ENCODE peak calls at places on chromosomes 16 and 17, in ten cellular contexts. V is hepatic stellate cell; Z is ACHN; K is T-helper 1 cell; U is germinal center; M is stimulated activated CD4-positive, alpha-beta T cell treated with anti-CD3 and anti-CD28 coated beads, Interleukin-15, amount 100 ng/mL, for 24 hours; G is body of pancreas; C is activated T-helper 1 cell treated with Interleukin-2 at 50 U/mL for 16 hours; I is endothelial cell of umbilical vein; B is Right ventricle myocardium superior. P is an unnamed sample.

GRCh38 chr16:4003576-4003975 is 112.7 kb downstream of the ADCY9 start:
- DNase-seq in V (no peak), Z (no peak), K (no peak), U (no peak), M (no peak), G (no peak), C (no peak), I (no peak), B (peak), P (no peak)

GRCh38 chr16:69417537-69418199 is 6.8 kb upstream of the CYB5B start:
- DNase-seq in V (no peak), Z (peak), K (no peak), U (no peak), M (no peak), G (no peak), C (no peak), I (peak), B (no peak), P (no peak)

GRCh38 chr17:57751971-57752905 is 7.1 kb upstream of the CCDC182 start:
- DNase-seq in V (no peak), Z (no peak), K (no peak), U (no peak), M (no peak), G (no peak), C (no peak), I (no peak), B (no peak), P (no peak)

GRCh38 chr16:67459066-67459857 is 21.7 kb downstream of the ATP6V0D1 start:
- DNase-seq in V (peak), Z (no peak), K (no peak), U (no peak), M (no peak), G (peak), C (no peak), I (peak), B (peak), P (no peak)

GRCh38 chr16:68300736-68301459 is 9.8 kb downstream of the SLC7A6OS start:
- DNase-seq in V (no peak), Z (no peak), K (no peak), U (no peak), M (no peak), G (no peak), C (no peak), I (no peak), B (no peak), P (no peak)

GRCh38 chr17:15945493-15946209 is 721 bp downstream of the ADORA2B start:
- DNase-seq in V (no peak), Z (no peak), K (no peak), U (no peak), M (peak), G (no peak), C (no peak), I (no peak), B (no peak), P (no peak)

GRCh38 chr16:57723170-57723569 is 12.4 kb upstream of the KATNB1 start:
- DNase-seq in V (no peak), Z (peak), K (no peak), U (no peak), M (no peak), G (no peak), C (no peak), I (peak), B (no peak), P (no peak)

GRCh38 chr17:48592592-48592991 is 987 bp downstream of the HOXB5 start:
- DNase-seq in V (no peak), Z (no peak), K (no peak), U (no peak), M (peak), G (no peak), C (no peak), I (no peak), B (no peak), P (no peak)

GRCh38 chr17:18949566-18949965 is 2.4 kb upstream of the SLC5A10 start:
- DNase-seq in V (no peak), Z (no peak), K (no peak), U (no peak), M (no peak), G (no peak), C (no peak), I (no peak), B (no peak), P (no peak)

GRCh38 chr16:54397190-54397835 is 110.7 kb upstream of the IRX3 start:
- DNase-seq in V (no peak), Z (no peak), K (no peak), U (no peak), M (no peak), G (no peak), C (no peak), I (no peak), B (no peak), P (no peak)

GRCh38 chr17:47692895-47693666 is 880 bp upstream of the TBKBP1 start:
- DNase-seq in V (no peak), Z (no peak), K (no peak), U (no peak), M (no peak), G (peak), C (no peak), I (peak), B (no peak), P (no peak)

GRCh38 chr17:36850794-36851193 is 86.5 kb upstream of the LHX1 start:
- DNase-seq in V (peak), Z (peak), K (peak), U (no peak), M (peak), G (no peak), C (no peak), I (peak), B (no peak), P (no peak)

GRCh38 chr17:2053380-2054261 is 1.3 kb upstream of the HIC1 start:
- DNase-seq in V (peak), Z (peak), K (peak), U (peak), M (peak), G (peak), C (peak), I (peak), B (peak), P (peak)

GRCh38 chr17:38748329-38749221 is at the start of gene PCGF2:
- DNase-seq in V (peak), Z (peak), K (no peak), U (no peak), M (peak), G (peak), C (no peak), I (peak), B (peak), P (peak)

GRCh38 chr17:67239597-67239996 is 5.4 kb downstream of the HELZ start:
- DNase-seq in V (no peak), Z (peak), K (no peak), U (no peak), M (no peak), G (no peak), C (no peak), I (no peak), B (no peak), P (no peak)

GRCh38 chr17:38848939-38849563 is 4.5 kb downstream of the RPL23 start:
- DNase-seq in V (no peak), Z (no peak), K (no peak), U (no peak), M (peak), G (no peak), C (no peak), I (no peak), B (peak), P (no peak)

GRCh38 chr16:585351-585750 is 4.5 kb upstream of the RAB40C start:
- DNase-seq in V (no peak), Z (peak), K (no peak), U (no peak), M (peak), G (peak), C (no peak), I (no peak), B (no peak), P (no peak)

GRCh38 chr16:81511371-81511770 is 66.8 kb downstream of the CMIP start:
- DNase-seq in V (peak), Z (no peak), K (no peak), U (no peak), M (no peak), G (no peak), C (no peak), I (peak), B (no peak), P (no peak)

GRCh38 chr16:53357208-53357586 is 77.1 kb upstream of the RBL2 start:
- DNase-seq in V (no peak), Z (no peak), K (no peak), U (no peak), M (no peak), G (no peak), C (no peak), I (no peak), B (no peak), P (no peak)

GRCh38 chr17:64198711-64199110 is 64.3 kb downstream of the TEX2 start:
- DNase-seq in V (no peak), Z (no peak), K (no peak), U (no peak), M (no peak), G (no peak), C (no peak), I (no peak), B (no peak), P (no peak)

GRCh38 chr16:1102921-1103648 is 7.0 kb upstream of the C1QTNF8 start:
- DNase-seq in V (peak), Z (peak), K (peak), U (peak), M (peak), G (peak), C (peak), I (peak), B (peak), P (peak)

GRCh38 chr16:87601322-87602004 is 845 bp upstream of the JPH3 start:
- DNase-seq in V (no peak), Z (no peak), K (no peak), U (no peak), M (no peak), G (no peak), C (no peak), I (no peak), B (no peak), P (no peak)

GRCh38 chr16:11301645-11302513 is 20.7 kb upstream of the PRM1 start:
- DNase-seq in V (no peak), Z (no peak), K (no peak), U (no peak), M (no peak), G (no peak), C (no peak), I (no peak), B (no peak), P (no peak)

GRCh38 chr16:12083625-12084024 is 107.1 kb downstream of the SNX29 start:
- DNase-seq in V (no peak), Z (no peak), K (no peak), U (no peak), M (no peak), G (no peak), C (no peak), I (no peak), B (no peak), P (no peak)

GRCh38 chr16:2983706-2984136 is 3.5 kb upstream of the PKMYT1 start:
- DNase-seq in V (peak), Z (peak), K (peak), U (peak), M (peak), G (peak), C (peak), I (peak), B (peak), P (peak)

GRCh38 chr16:77780378-77780837 is 8.0 kb upstream of the VAT1L start:
- DNase-seq in V (peak), Z (peak), K (no peak), U (no peak), M (no peak), G (no peak), C (no peak), I (peak), B (no peak), P (no peak)

GRCh38 chr16:53515811-53516210 is 12.8 kb upstream of the AKTIP start:
- DNase-seq in V (no peak), Z (no peak), K (no peak), U (no peak), M (no peak), G (no peak), C (no peak), I (peak), B (no peak), P (no peak)

GRCh38 chr17:36608794-36609497 is 7.6 kb downstream of the MRM1 start:
- DNase-seq in V (peak), Z (peak), K (no peak), U (no peak), M (no peak), G (no peak), C (no peak), I (peak), B (peak), P (no peak)

GRCh38 chr17:77445030-77445907 is 304.5 kb downstream of the SEC14L1 start:
- DNase-seq in V (peak), Z (no peak), K (peak), U (peak), M (peak), G (no peak), C (peak), I (no peak), B (peak), P (peak)

GRCh38 chr16:70395345-70395901 is 43.5 kb downstream of the ST3GAL2 start:
- DNase-seq in V (peak), Z (peak), K (peak), U (peak), M (peak), G (peak), C (peak), I (peak), B (peak), P (no peak)

GRCh38 chr16:46859719-46860152 is 24.4 kb upstream of the GPT2 start:
- DNase-seq in V (peak), Z (peak), K (no peak), U (no peak), M (peak), G (no peak), C (no peak), I (peak), B (no peak), P (no peak)

GRCh38 chr16:10876799-10877341 is at the start of gene CIITA:
- DNase-seq in V (peak), Z (peak), K (peak), U (peak), M (peak), G (peak), C (peak), I (no peak), B (peak), P (peak)

GRCh38 chr17:10270258-10270657 is 71.9 kb upstream of the GAS7 start:
- DNase-seq in V (no peak), Z (no peak), K (no peak), U (no peak), M (no peak), G (no peak), C (no peak), I (no peak), B (no peak), P (no peak)

GRCh38 chr17:3964203-3965122 is at the start of gene ATP2A3:
- DNase-seq in V (no peak), Z (peak), K (peak), U (peak), M (peak), G (peak), C (peak), I (no peak), B (no peak), P (peak)

GRCh38 chr16:51666821-51667220 is 515.8 kb upstream of the SALL1 start:
- DNase-seq in V (no peak), Z (no peak), K (no peak), U (no peak), M (no peak), G (no peak), C (no peak), I (no peak), B (no peak), P (no peak)

GRCh38 chr16:47461598-47462266 is 601 bp downstream of the PHKB start:
- DNase-seq in V (peak), Z (peak), K (peak), U (peak), M (peak), G (peak), C (no peak), I (peak), B (no peak), P (peak)

GRCh38 chr16:12017583-12017982 is 41.0 kb downstream of the SNX29 start:
- DNase-seq in V (peak), Z (no peak), K (no peak), U (no peak), M (no peak), G (no peak), C (no peak), I (no peak), B (no peak), P (no peak)

GRCh38 chr16:69554495-69554894 is 11.3 kb upstream of the NFAT5 start:
- DNase-seq in V (no peak), Z (no peak), K (no peak), U (no peak), M (no peak), G (no peak), C (no peak), I (no peak), B (no peak), P (no peak)